ENCODE peak calls at places on chromosomes 12 and 14, in six cellular contexts. H is AG10803; W is CD8-positive, alpha-beta T cell; M is GM12865; Y is natural killer cell; B is GM23338. G is an unnamed sample.

GRCh38 chr12:2336409-2336829 is 283.6 kb downstream of the CACNA1C start:
- DNase-seq in H (peak), W (no peak), M (peak), Y (no peak), B (no peak), G (peak)

GRCh38 chr12:96233941-96234461 is 39.8 kb downstream of the ELK3 start:
- DNase-seq in H (peak), W (no peak), M (no peak), Y (no peak), B (no peak), G (no peak)

GRCh38 chr14:105267820-105268548 is 19.7 kb downstream of the BTBD6 start:
- DNase-seq in H (no peak), W (no peak), M (no peak), Y (no peak), B (no peak), G (no peak)

GRCh38 chr12:31589582-31589895 is 1.4 kb downstream of the DENND5B start:
- DNase-seq in H (no peak), W (no peak), M (peak), Y (no peak), B (peak), G (peak)

GRCh38 chr12:45705404-45705803 is 24.1 kb upstream of the ARID2 start:
- DNase-seq in H (no peak), W (no peak), M (no peak), Y (no peak), B (no peak), G (no peak)

GRCh38 chr14:25833341-25834121 is 764.3 kb downstream of the NOVA1 start:
- DNase-seq in H (no peak), W (no peak), M (no peak), Y (no peak), B (peak), G (no peak)

GRCh38 chr14:24943024-24943423 is 106.9 kb downstream of the STXBP6 start:
- DNase-seq in H (peak), W (no peak), M (peak), Y (no peak), B (peak), G (no peak)

GRCh38 chr12:60487284-60487683 is 891.5 kb downstream of the SLC16A7 start:
- DNase-seq in H (no peak), W (no peak), M (no peak), Y (no peak), B (no peak), G (no peak)

GRCh38 chr12:111747333-111747732 is 19.4 kb upstream of the ALDH2 start:
- DNase-seq in H (no peak), W (no peak), M (no peak), Y (no peak), B (no peak), G (no peak)

GRCh38 chr12:96989916-96990315 is 82.9 kb downstream of the NEDD1 start:
- DNase-seq in H (no peak), W (no peak), M (peak), Y (no peak), B (peak), G (no peak)

GRCh38 chr14:71905860-71906259 is 26.4 kb upstream of the RGS6 start:
- DNase-seq in H (no peak), W (no peak), M (no peak), Y (no peak), B (no peak), G (no peak)

GRCh38 chr12:108647199-108647935 is 13.7 kb upstream of the SELPLG start:
- DNase-seq in H (no peak), W (no peak), M (no peak), Y (no peak), B (peak), G (no peak)

GRCh38 chr12:69064734-69065413 is 131.9 kb upstream of the CPM start:
- DNase-seq in H (no peak), W (no peak), M (no peak), Y (no peak), B (no peak), G (no peak)

GRCh38 chr12:107144990-107145389 is 51.6 kb upstream of the CRY1 start:
- DNase-seq in H (no peak), W (no peak), M (no peak), Y (no peak), B (no peak), G (no peak)

GRCh38 chr12:123939716-123940626 is 32.7 kb downstream of the CCDC92 start:
- DNase-seq in H (no peak), W (no peak), M (no peak), Y (no peak), B (no peak), G (no peak)

GRCh38 chr14:76084374-76084773 is 67.3 kb upstream of the GPATCH2L start:
- DNase-seq in H (no peak), W (no peak), M (no peak), Y (no peak), B (peak), G (no peak)

GRCh38 chr12:132078190-132078589 is 65.9 kb downstream of the DDX51 start:
- DNase-seq in H (peak), W (no peak), M (no peak), Y (no peak), B (no peak), G (no peak)

GRCh38 chr14:105420141-105420975 is 731 bp downstream of the MTA1 start:
- DNase-seq in H (no peak), W (no peak), M (no peak), Y (no peak), B (peak), G (peak)

GRCh38 chr14:89378119-89378518 is 38.9 kb downstream of the FOXN3 start:
- DNase-seq in H (no peak), W (no peak), M (peak), Y (no peak), B (no peak), G (peak)

GRCh38 chr12:77615331-77615730 is 215.4 kb upstream of the NAV3 start:
- DNase-seq in H (no peak), W (no peak), M (no peak), Y (no peak), B (peak), G (no peak)

GRCh38 chr12:38711055-38711454 is 194.3 kb downstream of the CPNE8 start:
- DNase-seq in H (peak), W (no peak), M (peak), Y (no peak), B (no peak), G (peak)

GRCh38 chr12:1365703-1366102 is 228.7 kb downstream of the FBXL14 start:
- DNase-seq in H (no peak), W (no peak), M (no peak), Y (no peak), B (no peak), G (no peak)

GRCh38 chr14:55752580-55753365 is 172.8 kb downstream of the KTN1 start:
- DNase-seq in H (peak), W (no peak), M (no peak), Y (no peak), B (peak), G (no peak)

GRCh38 chr12:15446798-15447197 is 124.5 kb downstream of the PTPRO start:
- DNase-seq in H (no peak), W (no peak), M (no peak), Y (no peak), B (no peak), G (no peak)

GRCh38 chr14:73223049-73223448 is 14.3 kb upstream of the PAPLN start:
- DNase-seq in H (peak), W (no peak), M (peak), Y (no peak), B (no peak), G (no peak)

GRCh38 chr14:92861856-92862807 is 60.8 kb upstream of the CHGA start:
- DNase-seq in H (no peak), W (no peak), M (no peak), Y (no peak), B (no peak), G (no peak)

GRCh38 chr14:58646479-58646878 is 8.7 kb downstream of the DACT1 start:
- DNase-seq in H (no peak), W (no peak), M (no peak), Y (no peak), B (no peak), G (no peak)

GRCh38 chr12:54029529-54030441 is 1.5 kb downstream of the HOXC6 start:
- DNase-seq in H (no peak), W (no peak), M (no peak), Y (no peak), B (peak), G (no peak)

GRCh38 chr14:51441001-51441400 is 201.0 kb downstream of the TMX1 start:
- DNase-seq in H (no peak), W (no peak), M (no peak), Y (no peak), B (no peak), G (no peak)

GRCh38 chr12:12975322-12976077 is 23.5 kb upstream of the GPRC5D start:
- DNase-seq in H (peak), W (no peak), M (peak), Y (no peak), B (peak), G (peak)

GRCh38 chr12:53939141-53940108 is 794 bp downstream of the HOXC13 start:
- DNase-seq in H (peak), W (no peak), M (no peak), Y (no peak), B (peak), G (no peak)

GRCh38 chr12:47652491-47653234 is 53.2 kb downstream of the RPAP3 start:
- DNase-seq in H (no peak), W (no peak), M (no peak), Y (no peak), B (peak), G (no peak)

GRCh38 chr14:82855912-82856381 is 1322.3 kb upstream of the SEL1L start:
- DNase-seq in H (peak), W (no peak), M (peak), Y (no peak), B (peak), G (peak)

GRCh38 chr12:3040663-3041544 is 36.3 kb upstream of the TSPAN9 start:
- DNase-seq in H (no peak), W (no peak), M (no peak), Y (no peak), B (no peak), G (no peak)

GRCh38 chr14:95311752-95312151 is 8.0 kb downstream of the CLMN start:
- DNase-seq in H (no peak), W (no peak), M (no peak), Y (no peak), B (no peak), G (no peak)

GRCh38 chr14:68109132-68109531 is 289.6 kb downstream of the RAD51B start:
- DNase-seq in H (peak), W (no peak), M (no peak), Y (no peak), B (no peak), G (no peak)

GRCh38 chr12:113747048-113747447 is 219.1 kb downstream of the RBM19 start:
- DNase-seq in H (no peak), W (no peak), M (no peak), Y (no peak), B (no peak), G (no peak)

GRCh38 chr14:95023886-95024285 is 133.4 kb downstream of the DICER1 start:
- DNase-seq in H (peak), W (no peak), M (no peak), Y (no peak), B (no peak), G (no peak)

GRCh38 chr12:64403708-64404469 is at the start of gene XPOT:
- DNase-seq in H (peak), W (peak), M (peak), Y (peak), B (peak), G (peak)

GRCh38 chr14:103910262-103910935 is 17.9 kb upstream of the TDRD9 start:
- DNase-seq in H (peak), W (peak), M (peak), Y (peak), B (peak), G (peak)
- TF ChIP-seq CTCF in H (peak), W (peak), M (peak), Y (peak), B (peak), G (peak)

GRCh38 chr14:22597265-22597664 is 835 bp upstream of the ABHD4 start:
- DNase-seq in H (no peak), W (no peak), M (no peak), Y (no peak), B (peak), G (no peak)

GRCh38 chr14:22597771-22598098 is 365 bp upstream of the ABHD4 start:
- DNase-seq in H (no peak), W (no peak), M (no peak), Y (no peak), B (no peak), G (no peak)

GRCh38 chr14:22598896-22599244 is 770 bp downstream of the ABHD4 start:
- DNase-seq in H (peak), W (no peak), M (peak), Y (no peak), B (peak), G (peak)

GRCh38 chr14:22599349-22599748 is 1.2 kb downstream of the ABHD4 start:
- DNase-seq in H (no peak), W (no peak), M (no peak), Y (no peak), B (no peak), G (no peak)

DNA sequence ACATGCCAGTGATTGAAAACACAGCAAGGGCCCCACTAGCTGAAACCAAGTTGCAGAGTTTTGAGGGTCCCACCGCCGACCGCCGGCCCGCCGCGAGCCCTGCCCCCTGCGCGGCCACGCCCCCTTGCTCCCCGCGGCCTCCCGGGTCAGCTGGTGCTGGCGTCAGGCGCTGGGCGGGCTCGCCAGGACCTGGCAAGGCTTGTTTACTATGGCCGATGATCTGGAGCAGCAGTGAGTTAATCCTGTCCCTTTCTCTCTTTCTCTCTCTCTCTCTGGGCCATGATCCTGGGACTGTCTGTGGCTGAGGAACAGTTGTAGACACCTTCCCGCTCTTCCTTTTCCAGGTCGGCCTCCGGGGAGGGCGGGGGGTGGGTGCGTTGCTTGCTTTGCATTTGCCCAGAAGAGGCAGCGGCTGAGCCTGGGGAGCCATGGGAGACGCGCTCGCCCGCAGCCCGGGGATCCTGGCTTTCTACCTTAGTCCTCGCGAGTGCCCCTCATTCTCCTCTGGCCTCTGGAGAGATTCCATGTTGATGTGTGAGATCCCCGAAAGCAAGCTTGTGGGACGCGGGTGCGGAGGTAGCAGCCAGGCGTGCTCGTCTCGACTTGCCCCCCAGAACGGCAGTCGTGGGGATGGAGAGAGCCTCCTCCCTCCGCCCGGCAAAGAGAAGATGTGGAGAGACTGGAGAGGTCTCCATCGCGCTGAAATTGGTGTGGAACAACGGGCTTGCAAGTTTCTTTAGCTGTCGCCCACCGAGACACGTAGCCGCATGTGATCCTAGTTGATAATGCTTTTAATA is at the start of gene ABHD4:
- DNase-seq in H (peak), W (peak), M (peak), Y (peak), B (peak), G (peak)
- TF ChIP-seq CTCF in H (no peak), W (no peak), M (no peak), Y (no peak), B (no peak), G (no peak)

GRCh38 chr12:58745348-58746125 is 174.8 kb downstream of the LRIG3 start:
- DNase-seq in H (no peak), W (no peak), M (no peak), Y (no peak), B (peak), G (no peak)

DNA sequence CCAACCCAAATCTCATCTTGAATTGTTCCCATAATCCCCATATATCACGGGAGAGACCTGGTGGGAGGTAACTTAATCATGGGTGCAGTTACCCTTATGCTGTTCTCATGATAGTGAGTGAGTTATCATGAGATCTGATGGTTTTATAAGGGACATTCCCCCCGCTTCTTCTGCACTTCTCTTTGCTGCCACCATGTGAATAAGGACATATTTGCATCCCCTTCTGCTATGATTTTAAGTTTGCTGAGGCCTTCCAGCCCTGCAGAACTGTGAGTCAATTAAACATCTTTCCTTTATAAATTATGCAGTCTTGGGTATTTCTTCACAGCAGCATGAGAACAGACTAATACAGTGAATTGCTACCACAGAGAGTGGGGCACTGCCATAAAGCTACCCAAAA is 179.1 kb downstream of the LRIG3 start:
- DNase-seq in H (no peak), W (no peak), M (no peak), Y (no peak), B (no peak), G (no peak)
- TF ChIP-seq CTCF in H (no peak), W (no peak), M (no peak), Y (no peak), B (peak), G (no peak)

DNA sequence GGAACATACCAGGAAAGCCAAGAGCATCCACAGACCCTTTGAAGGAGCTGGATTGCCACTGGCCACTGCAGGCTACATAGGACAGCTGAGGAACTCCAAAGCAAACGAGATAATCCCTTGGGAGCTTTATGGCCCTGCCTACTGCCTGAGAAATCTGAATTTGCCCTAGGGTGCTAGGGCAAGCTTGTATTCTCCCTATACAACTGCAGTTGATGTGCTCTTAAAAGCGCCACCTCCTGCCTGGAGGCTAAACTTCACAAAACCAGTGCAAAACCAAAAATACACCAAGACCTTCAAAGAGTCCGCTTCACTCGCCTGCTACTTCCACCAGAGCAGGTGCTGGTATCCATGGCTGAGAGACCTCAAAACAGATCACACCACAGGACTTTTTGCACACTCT is 99.6 kb upstream of the KRR1 start:
- DNase-seq in H (no peak), W (no peak), M (no peak), Y (no peak), B (peak), G (no peak)
- TF ChIP-seq CTCF in H (no peak), W (no peak), M (no peak), Y (no peak), B (peak), G (no peak)

GRCh38 chr14:20386276-20386855 is 26.9 kb downstream of the TEP1 start:
- DNase-seq in H (no peak), W (no peak), M (no peak), Y (no peak), B (no peak), G (no peak)
- TF ChIP-seq CTCF in H (no peak), W (no peak), M (no peak), Y (no peak), B (no peak), G (no peak)

GRCh38 chr12:49673446-49674317 is 33.5 kb downstream of the FMNL3 start:
- DNase-seq in H (peak), W (no peak), M (peak), Y (no peak), B (peak), G (peak)
- TF ChIP-seq CTCF in H (peak), W (no peak), M (no peak), Y (no peak), B (no peak), G (no peak)

DNA sequence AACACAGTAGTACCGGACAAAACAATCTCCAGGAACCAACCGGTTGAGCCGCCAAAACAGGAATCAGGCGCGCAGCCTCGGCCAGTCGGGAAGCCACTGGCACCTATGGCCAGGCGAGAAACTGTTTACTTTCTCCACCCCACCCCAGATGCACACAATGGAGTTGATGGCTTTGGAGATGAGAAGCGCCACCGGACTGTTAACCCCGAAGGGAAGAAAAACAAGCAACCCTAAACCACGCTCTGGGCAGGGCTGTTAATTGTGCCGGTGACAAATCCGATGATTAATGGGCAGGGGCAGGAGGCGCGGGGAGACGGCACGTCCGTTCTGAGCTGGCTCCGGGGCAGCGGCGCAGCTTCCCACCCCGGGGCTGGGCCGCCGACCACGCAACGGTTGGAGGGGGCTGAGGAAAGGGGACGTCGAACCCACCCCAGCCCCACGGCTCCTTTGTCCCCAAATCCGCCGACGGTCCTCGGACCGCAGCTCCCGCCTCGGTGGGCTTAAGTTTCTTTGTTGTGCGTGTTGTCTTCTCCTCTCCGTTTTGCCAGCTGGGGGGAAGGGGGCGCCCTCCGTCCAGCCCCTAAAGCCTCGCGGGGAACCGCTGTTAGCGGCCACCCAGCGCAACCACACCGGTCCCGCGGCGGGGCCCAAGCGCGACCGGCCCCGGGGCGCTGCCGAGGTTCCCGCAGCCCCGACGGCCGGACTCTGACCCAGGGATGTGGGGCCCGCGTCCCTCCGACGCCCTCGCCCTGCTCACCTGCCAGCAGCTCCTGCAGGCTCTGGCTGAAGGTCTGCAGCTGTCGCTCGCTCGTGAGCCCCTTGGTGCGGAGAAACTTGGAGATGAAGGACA is 790 bp downstream of the BTG1 start:
- DNase-seq in H (peak), W (peak), M (peak), Y (peak), B (peak), G (no peak)
- TF ChIP-seq CTCF in H (no peak), W (no peak), M (no peak), Y (no peak), B (peak), G (peak)

DNA sequence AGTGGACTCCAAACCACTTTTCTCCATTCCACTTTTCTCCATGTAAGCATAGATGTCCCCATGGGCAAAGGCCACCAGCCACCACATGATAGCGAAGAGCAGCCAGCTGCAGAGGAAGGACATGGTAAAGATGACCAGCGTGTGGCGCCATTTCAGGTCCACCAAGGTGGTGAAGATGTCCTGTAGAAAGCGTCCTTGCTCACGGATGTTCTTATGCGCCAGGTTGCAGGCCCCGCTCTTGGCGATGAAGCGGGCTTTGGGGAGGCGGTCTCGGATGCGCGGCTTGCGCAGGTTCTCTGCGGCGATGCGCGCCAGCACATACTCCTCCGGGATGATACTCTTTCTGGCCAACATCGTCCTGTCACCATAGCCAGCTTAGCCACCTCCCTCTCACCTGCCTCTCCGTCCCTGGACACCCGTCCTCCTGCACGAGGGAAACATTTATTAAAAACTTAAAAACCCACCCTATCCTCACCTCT is 1.2 kb downstream of the KCNJ8 start:
- DNase-seq in H (peak), W (no peak), M (no peak), Y (no peak), B (peak), G (no peak)
- TF ChIP-seq CTCF in H (peak), W (no peak), M (no peak), Y (no peak), B (peak), G (peak)

G was measured in GM13977.